ENCODE peak calls at places on chromosomes 12 and 14, in eight cellular contexts. D is MM.1S; V is activated naive CD4-positive, alpha-beta T cell treated with anti-CD3 and anti-CD28 coated beads, Interleukin-2, amount 10 ng/mL, durations not matched to agents 7 days and 5 days; X is Right ventricle myocardium superior; M is amniotic stem cell; C is body of pancreas; Y is globus pallidus; A is RPMI7951. J is an unnamed sample.

GRCh38 chr12:88390811-88391210 is 189.5 kb downstream of the KITLG start:
- DNase-seq in D (no peak), V (no peak), X (no peak), M (no peak), C (no peak), Y (no peak), A (no peak), J (no peak)

GRCh38 chr12:121535150-121536057 is 45.4 kb downstream of the KDM2B start:
- DNase-seq in D (peak; percentile 6), V (no peak), X (peak; percentile 45), M (no peak), C (no peak), Y (no peak), A (no peak), J (no peak)

GRCh38 chr12:6355491-6356373 is 13.9 kb upstream of the TNFRSF1A start:
- DNase-seq in D (no peak), V (no peak), X (no peak), M (no peak), C (no peak), Y (no peak), A (no peak), J (no peak)

GRCh38 chr12:27422697-27423096 is 23.8 kb upstream of the SMCO2 start:
- DNase-seq in D (no peak), V (no peak), X (no peak), M (no peak), C (no peak), Y (no peak), A (no peak), J (no peak)

GRCh38 chr14:54981698-54982097 is 45.2 kb downstream of the WDHD1 start:
- DNase-seq in D (no peak), V (no peak), X (no peak), M (peak; percentile 24), C (no peak), Y (no peak), A (no peak), J (no peak)

GRCh38 chr12:127238061-127238460 is 1028.9 kb upstream of the TMEM132C start:
- DNase-seq in D (no peak), V (no peak), X (no peak), M (no peak), C (no peak), Y (no peak), A (no peak), J (no peak)

GRCh38 chr14:69780952-69781351 is 14.0 kb downstream of the SRSF5 start:
- DNase-seq in D (no peak), V (no peak), X (no peak), M (no peak), C (no peak), Y (no peak), A (no peak), J (no peak)

GRCh38 chr12:56230449-56231183 is 765 bp downstream of the SLC39A5 start:
- DNase-seq in D (no peak), V (no peak), X (no peak), M (no peak), C (peak; percentile 95), Y (no peak), A (no peak), J (no peak)

GRCh38 chr14:28776482-28777266 is 10.1 kb downstream of the FOXG1 start:
- DNase-seq in D (no peak), V (no peak), X (no peak), M (no peak), C (no peak), Y (no peak), A (no peak), J (no peak)

GRCh38 chr14:104801284-104802119 is 601 bp downstream of the ZBTB42 start:
- DNase-seq in D (no peak), V (no peak), X (no peak), M (no peak), C (peak; percentile 66), Y (no peak), A (no peak), J (no peak)

GRCh38 chr12:68932123-68932700 is 759 bp downstream of the CPM start:
- DNase-seq in D (no peak), V (no peak), X (no peak), M (no peak), C (peak; percentile 16), Y (peak; percentile 58), A (no peak), J (no peak)

GRCh38 chr12:76311796-76312195 is 36.4 kb downstream of the BBS10 start:
- DNase-seq in D (no peak), V (no peak), X (no peak), M (no peak), C (no peak), Y (no peak), A (peak; percentile 56), J (no peak)

GRCh38 chr12:88156075-88156654 is 14.1 kb downstream of the TMTC3 start:
- DNase-seq in D (no peak), V (no peak), X (no peak), M (no peak), C (no peak), Y (no peak), A (no peak), J (no peak)

GRCh38 chr14:76056128-76056527 is 70.6 kb downstream of the IFT43 start:
- DNase-seq in D (no peak), V (no peak), X (no peak), M (no peak), C (no peak), Y (no peak), A (peak; percentile 10), J (no peak)

J was measured in G401.